ENCODE peak calls at places on chromosomes 1 and 21, in four cellular contexts. W is HepG2, Y is NT2/D1, Z is GM12878. O is an unnamed sample.

GRCh38 chr1:103514920-103515503 is 10.5 kb upstream of the RNPC3 start:
- DNase-seq in Z (peak; percentile 35), Y (peak; percentile 20), W (peak; percentile 28), O (peak; percentile 35)

GRCh38 chr1:26452459-26453183 is 19.6 kb upstream of the HMGN2 start:
- DNase-seq in Z (no peak), Y (no peak), W (no peak), O (no peak)

GRCh38 chr21:45747802-45748445 is 104.4 kb downstream of the PCBP3 start:
- DNase-seq in Z (no peak), Y (no peak), W (no peak), O (no peak)

GRCh38 chr1:97093742-97094141 is 372.2 kb downstream of the PTBP2 start:
- DNase-seq in W (no peak), Y (no peak), Z (no peak), O (no peak)

GRCh38 chr1:77834771-77835334 is 53.6 kb upstream of the NEXN start:
- DNase-seq in W (no peak), Z (no peak), Y (no peak), O (no peak)

GRCh38 chr1:200923607-200924006 is 28.9 kb downstream of the INAVA start:
- DNase-seq in Y (no peak), Z (no peak), W (peak; percentile 69), O (no peak)

GRCh38 chr1:29753771-29754607 is 517.7 kb downstream of the PTPRU start:
- DNase-seq in Y (no peak), W (no peak), Z (no peak), O (no peak)

GRCh38 chr1:169509354-169509753 is 23.6 kb upstream of the SLC19A2 start:
- DNase-seq in Y (no peak), Z (no peak), W (peak; percentile 64), O (no peak)

GRCh38 chr1:53548031-53548491 is 88.9 kb downstream of the DMRTB1 start:
- DNase-seq in Y (no peak), W (no peak), Z (no peak), O (no peak)

GRCh38 chr1:77571642-77572041 is 110.8 kb downstream of the ZZZ3 start:
- DNase-seq in Y (no peak), W (no peak), Z (no peak), O (no peak)

GRCh38 chr21:44793269-44794030 is 8.2 kb downstream of the UBE2G2 start:
- DNase-seq in W (peak; percentile 57), Y (no peak), Z (no peak), O (peak; percentile 88)

GRCh38 chr1:202034683-202035462 is 24.5 kb downstream of the ELF3 start:
- DNase-seq in Y (no peak), W (peak; percentile 93), Z (peak; percentile 35), O (peak; percentile 90)

GRCh38 chr1:76066390-76066789 is 8.2 kb upstream of the ST6GALNAC3 start:
- DNase-seq in Y (no peak), Z (no peak), W (no peak), O (no peak)

GRCh38 chr1:76070538-76070937 is 4.0 kb upstream of the ST6GALNAC3 start:
- DNase-seq in W (no peak), Z (no peak), Y (no peak), O (no peak)

GRCh38 chr1:76065212-76065611 is 9.3 kb upstream of the ST6GALNAC3 start:
- DNase-seq in Z (no peak), Y (no peak), W (no peak), O (no peak)

GRCh38 chr1:76068953-76069561 is 5.5 kb upstream of the ST6GALNAC3 start:
- DNase-seq in W (no peak), Y (no peak), Z (no peak), O (no peak)

GRCh38 chr1:76068542-76068941 is 6.0 kb upstream of the ST6GALNAC3 start:
- DNase-seq in W (peak; percentile 21), Y (no peak), Z (no peak), O (no peak)
- TF ChIP-seq SUZ12 in W (no peak), Y (no peak), Z (no peak), O (no peak)

GRCh38 chr1:243255791-243256512 is at the start of gene SDCCAG8:
- DNase-seq in Y (peak; percentile 100), Z (peak; percentile 99), W (peak; percentile 99), O (peak; percentile 96)

GRCh38 chr1:243256590-243256989 is 749 bp downstream of the SDCCAG8 start:
- DNase-seq in Z (no peak), W (no peak), Y (no peak), O (no peak)

GRCh38 chr1:243254233-243254926 is 701 bp downstream of the CEP170 start:
- DNase-seq in W (peak; percentile 34), Z (no peak), Y (peak; percentile 32), O (peak; percentile 54)

GRCh38 chr1:243253927-243254232 is 1.2 kb downstream of the CEP170 start:
- DNase-seq in Z (no peak), W (peak; percentile 12), Y (no peak), O (no peak)

GRCh38 chr1:243254927-243255790 is at the start of gene CEP170:
- DNase-seq in Y (peak; percentile 100), W (peak; percentile 99), Z (peak; percentile 94), O (peak; percentile 98)
- TF ChIP-seq SUZ12 in Y (no peak), W (peak; percentile 85), Z (no peak), O (no peak)

GRCh38 chr1:84086616-84087015 is 57.5 kb upstream of the PRKACB start:
- DNase-seq in Y (no peak), Z (no peak), W (no peak), O (no peak)

GRCh38 chr1:84089470-84090261 is 54.4 kb upstream of the PRKACB start:
- DNase-seq in Y (no peak), W (peak; percentile 62), Z (no peak), O (no peak)

GRCh38 chr1:84090447-84091244 is 53.4 kb upstream of the PRKACB start:
- DNase-seq in Y (no peak), W (no peak), Z (no peak), O (no peak)

GRCh38 chr1:84083321-84083720 is 60.8 kb upstream of the PRKACB start:
- DNase-seq in Z (no peak), W (no peak), Y (no peak), O (no peak)

DNA sequence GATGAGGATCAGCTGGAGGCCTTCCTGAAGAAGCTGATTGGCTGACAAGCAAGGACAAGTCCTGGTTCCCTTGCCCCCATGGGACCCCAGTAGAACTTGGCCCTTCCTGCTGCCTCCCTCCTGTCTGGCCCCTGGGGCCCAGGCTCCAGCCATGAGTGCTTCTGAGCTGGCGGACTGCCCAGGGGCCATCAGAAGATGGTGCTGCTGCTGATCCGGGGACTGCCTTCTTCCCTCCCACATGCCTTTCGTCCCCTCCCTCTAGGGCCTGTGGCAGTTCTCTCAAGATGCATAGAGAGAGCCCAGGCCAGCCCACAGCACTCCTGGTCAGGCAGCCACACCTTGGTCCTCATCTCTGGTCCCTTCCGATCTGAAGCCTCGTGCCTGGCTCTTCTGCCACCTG is 57.9 kb upstream of the PRKACB start:
- DNase-seq in W (no peak), Z (no peak), Y (no peak), O (no peak)
- TF ChIP-seq SUZ12 in W (no peak), Z (no peak), Y (no peak), O (no peak)

GRCh38 chr1:22739648-22740385 is 29.2 kb downstream of the EPHB2 start:
- DNase-seq in Z (no peak), W (no peak), Y (no peak), O (peak; percentile 34)
- TF ChIP-seq SUZ12 in Z (no peak), W (no peak), Y (no peak), O (no peak)